ENCODE peak calls at places on chromosomes 16 and 17, in six cellular contexts. V is B cell, B is PC-3, P is uterus, R is cardiac muscle cell, Q is GM10248. J is an unnamed sample.

GRCh38 chr16:87267566-87267965 is 49.6 kb downstream of the C16orf95 start:
- DNase-seq in V (no peak), B (no peak), P (no peak), R (no peak), Q (no peak), J (no peak)

GRCh38 chr17:30996481-30996880 is 25.6 kb downstream of the RNF135 start:
- DNase-seq in V (no peak), B (no peak), P (no peak), R (no peak), Q (no peak), J (no peak)

GRCh38 chr17:7380855-7381683 is at the start of gene TNK1:
- DNase-seq in V (no peak), B (peak; percentile 49), P (peak; percentile 56), R (peak; percentile 36), Q (no peak), J (no peak)

GRCh38 chr17:61410555-61411089 is 11.0 kb downstream of the TBX2 start:
- DNase-seq in V (peak; percentile 83), B (no peak), P (peak; percentile 75), R (peak; percentile 89), Q (peak; percentile 61), J (peak; percentile 74)

GRCh38 chr16:67708368-67708771 is 10.7 kb downstream of the GFOD2 start:
- DNase-seq in V (no peak), B (peak; percentile 56), P (no peak), R (no peak), Q (no peak), J (no peak)

GRCh38 chr17:49523706-49524472 is 28.8 kb downstream of the NGFR start:
- DNase-seq in V (no peak), B (peak; percentile 50), P (no peak), R (no peak), Q (no peak), J (peak; percentile 23)

GRCh38 chr17:81329927-81330883 is 35.1 kb upstream of the SLC38A10 start:
- DNase-seq in V (no peak), B (peak; percentile 48), P (no peak), R (no peak), Q (no peak), J (no peak)

GRCh38 chr17:41475421-41475820 is 5.5 kb downstream of the KRT35 start:
- DNase-seq in V (no peak), B (no peak), P (no peak), R (no peak), Q (no peak), J (no peak)

GRCh38 chr16:84086357-84086756 is 30.4 kb downstream of the MBTPS1 start:
- DNase-seq in V (no peak), B (no peak), P (no peak), R (peak; percentile 17), Q (no peak), J (no peak)

GRCh38 chr17:5437721-5438317 is 1.1 kb downstream of the C1QBP start:
- DNase-seq in V (no peak), B (peak; percentile 72), P (no peak), R (no peak), Q (no peak), J (no peak)

GRCh38 chr17:59154335-59154720 is 658 bp downstream of the SKA2 start:
- DNase-seq in V (no peak), B (peak; percentile 56), P (peak; percentile 31), R (peak; percentile 70), Q (peak; percentile 21), J (no peak)

GRCh38 chr17:72967263-72967962 is 125.1 kb downstream of the SLC39A11 start:
- DNase-seq in V (no peak), B (no peak), P (no peak), R (no peak), Q (no peak), J (no peak)

GRCh38 chr16:53235851-53236250 is 181.1 kb downstream of the CHD9 start:
- DNase-seq in V (no peak), B (no peak), P (no peak), R (no peak), Q (no peak), J (no peak)

GRCh38 chr16:79826732-79827514 is 226.4 kb upstream of the MAF start:
- DNase-seq in V (no peak), B (no peak), P (no peak), R (no peak), Q (no peak), J (no peak)

GRCh38 chr17:19510903-19511302 is 22.8 kb upstream of the SLC47A1 start:
- DNase-seq in V (no peak), B (no peak), P (peak; percentile 41), R (no peak), Q (no peak), J (no peak)

GRCh38 chr17:42526031-42526444 is 10.0 kb upstream of the NAGLU start:
- DNase-seq in V (no peak), B (no peak), P (no peak), R (no peak), Q (no peak), J (no peak)

GRCh38 chr17:60065867-60066266 is 12.9 kb downstream of the HEATR6 start:
- DNase-seq in V (no peak), B (peak; percentile 56), P (no peak), R (no peak), Q (no peak), J (no peak)

GRCh38 chr17:48439875-48440505 is 10.0 kb upstream of the SKAP1 start:
- DNase-seq in V (no peak), B (no peak), P (no peak), R (peak; percentile 76), Q (peak; percentile 45), J (peak; percentile 56)

GRCh38 chr16:88533945-88534641 is 36.1 kb upstream of the ZC3H18 start:
- DNase-seq in V (peak; percentile 89), B (peak; percentile 64), P (peak; percentile 68), R (peak; percentile 82), Q (peak; percentile 96), J (peak; percentile 55)

GRCh38 chr17:61698244-61698643 is 107.2 kb upstream of the NACA2 start:
- DNase-seq in V (no peak), B (no peak), P (no peak), R (no peak), Q (no peak), J (no peak)

GRCh38 chr17:61416540-61417363 is 17.1 kb downstream of the TBX2 start:
- DNase-seq in V (peak; percentile 73), B (peak; percentile 94), P (peak; percentile 85), R (peak; percentile 97), Q (peak; percentile 83), J (no peak)

GRCh38 chr16:66874079-66874775 is 6.1 kb upstream of the PDP2 start:
- DNase-seq in V (no peak), B (peak; percentile 8), P (no peak), R (no peak), Q (no peak), J (no peak)

GRCh38 chr17:3695129-3695722 is 729 bp downstream of the P2RX5 start:
- DNase-seq in V (peak; percentile 42), B (peak; percentile 9), P (no peak), R (no peak), Q (no peak), J (no peak)

GRCh38 chr17:30600062-30600829 is 123.0 kb downstream of the GOSR1 start:
- DNase-seq in V (peak; percentile 78), B (peak; percentile 74), P (peak; percentile 70), R (peak; percentile 90), Q (peak; percentile 84), J (peak; percentile 64)

GRCh38 chr17:79942591-79943353 is 92.9 kb downstream of the TBC1D16 start:
- DNase-seq in V (peak; percentile 78), B (no peak), P (peak; percentile 65), R (no peak), Q (no peak), J (no peak)

GRCh38 chr17:78923660-78924453 is 1.3 kb downstream of the TIMP2 start:
- DNase-seq in V (peak; percentile 86), B (peak; percentile 92), P (peak; percentile 65), R (no peak), Q (peak; percentile 78), J (no peak)

DNA sequence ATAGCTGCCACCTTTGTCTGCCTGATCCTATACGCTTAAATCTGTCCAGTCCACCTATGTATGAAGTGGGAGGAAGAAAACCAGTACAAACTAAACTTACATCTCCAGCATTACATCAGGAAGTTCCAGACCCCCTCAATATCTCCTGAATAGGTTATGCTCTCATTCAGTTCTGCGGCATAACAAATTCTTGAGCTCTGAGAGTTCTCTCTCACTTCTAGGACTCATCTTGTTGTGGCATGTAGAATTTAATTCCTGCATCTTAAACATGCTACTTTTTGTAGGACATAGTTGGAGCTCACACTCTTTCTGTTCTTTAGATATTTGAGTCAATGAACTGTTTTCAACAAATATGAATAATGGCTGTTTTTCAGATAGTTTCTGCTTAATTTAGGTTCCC is 662.5 kb downstream of the CDH11 start:
- DNase-seq in V (no peak), B (no peak), P (no peak), R (no peak), Q (no peak), J (no peak)
- TF ChIP-seq CTCF in V (no peak), B (no peak), P (no peak), R (no peak), Q (no peak), J (no peak)

DNA sequence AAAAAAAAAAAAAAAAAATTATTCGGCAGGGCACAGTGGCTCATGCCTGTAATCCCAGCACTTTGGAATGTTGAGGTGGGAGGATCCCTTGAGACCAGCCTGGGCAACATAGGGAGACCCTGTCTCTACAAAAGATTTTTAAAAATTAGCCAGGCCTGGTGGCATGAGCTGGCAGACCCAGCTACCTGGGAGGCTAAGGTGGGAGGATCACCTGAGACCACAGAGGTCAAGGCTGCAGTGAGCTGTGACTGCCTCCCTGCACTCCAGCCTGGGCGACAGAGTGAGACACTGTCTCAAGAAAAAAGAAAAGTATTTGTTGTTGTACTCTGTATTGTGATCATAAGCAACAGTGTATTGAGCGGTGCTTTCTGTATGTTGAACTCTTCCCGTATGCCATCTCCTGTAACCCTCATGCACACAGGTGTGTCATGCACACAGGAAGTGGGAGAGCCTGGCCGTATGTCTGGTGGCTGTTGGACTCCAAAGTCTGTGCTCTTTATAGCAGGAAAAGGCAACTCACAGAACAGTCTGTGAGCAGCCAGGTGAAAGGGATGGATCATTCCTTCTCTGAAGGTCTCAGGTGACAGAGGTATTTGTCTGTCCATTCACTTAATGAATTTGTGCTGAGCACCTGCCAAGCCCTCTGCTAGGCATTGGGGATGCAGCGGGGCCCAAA is 17.2 kb downstream of the CDH1 start:
- DNase-seq in V (no peak), B (peak; percentile 51), P (no peak), R (no peak), Q (no peak), J (no peak)
- TF ChIP-seq CTCF in V (no peak), B (no peak), P (no peak), R (no peak), Q (no peak), J (no peak)

GRCh38 chr16:31842864-31843263 is 30.7 kb upstream of the ZNF267 start:
- DNase-seq in V (no peak), B (no peak), P (no peak), R (no peak), Q (no peak), J (no peak)
- TF ChIP-seq CTCF in V (no peak), B (no peak), P (no peak), R (no peak), Q (no peak), J (no peak)

GRCh38 chr16:80973991-80974390 is 32.7 kb downstream of the CMC2 start:
- DNase-seq in V (no peak), B (peak; percentile 32), P (no peak), R (no peak), Q (no peak), J (no peak)

GRCh38 chr16:80972611-80973010 is 34.1 kb downstream of the CMC2 start:
- DNase-seq in V (no peak), B (no peak), P (no peak), R (no peak), Q (no peak), J (no peak)

GRCh38 chr16:80976946-80977345 is 29.7 kb downstream of the CMC2 start:
- DNase-seq in V (no peak), B (no peak), P (no peak), R (no peak), Q (no peak), J (no peak)

GRCh38 chr16:80971814-80972213 is 34.9 kb downstream of the CMC2 start:
- DNase-seq in V (no peak), B (no peak), P (no peak), R (no peak), Q (peak; percentile 28), J (no peak)

GRCh38 chr16:80974649-80975376 is 31.9 kb downstream of the CMC2 start:
- DNase-seq in V (no peak), B (peak; percentile 6), P (no peak), R (peak; percentile 55), Q (no peak), J (no peak)
- TF ChIP-seq CTCF in V (peak; percentile 58), B (peak; percentile 69), P (no peak), R (peak; percentile 52), Q (peak; percentile 39), J (peak; percentile 56)